ENCODE peak calls at places on chromosomes 6 and 20, in ten cellular contexts. B, T, W, L, P, N, Q, D, U and O are unnamed samples.

GRCh38 chr6:15279047-15279661 is 33.3 kb downstream of the JARID2 start:
- DNase-seq in B (no peak), T (no peak), W (no peak), L (no peak), P (no peak), N (no peak), Q (no peak), D (no peak), U (no peak), O (no peak)

GRCh38 chr6:10692965-10693538 is 1.4 kb downstream of the C6orf52 start:
- DNase-seq in B (no peak), T (no peak), W (no peak), L (no peak), P (no peak), N (no peak), Q (no peak), D (no peak), U (no peak), O (no peak)

GRCh38 chr6:44548319-44548718 is 160.8 kb downstream of the CDC5L start:
- DNase-seq in B (no peak), T (no peak), W (no peak), L (no peak), P (no peak), N (no peak), Q (no peak), D (no peak), U (no peak), O (no peak)

GRCh38 chr6:113347420-113347819 is 509.7 kb upstream of the MARCKS start:
- DNase-seq in B (no peak), T (no peak), W (peak), L (peak), P (peak), N (no peak), Q (no peak), D (no peak), U (no peak), O (peak)

GRCh38 chr6:133286765-133287164 is 45.6 kb downstream of the EYA4 start:
- DNase-seq in B (no peak), T (no peak), W (peak), L (peak), P (peak), N (no peak), Q (no peak), D (no peak), U (no peak), O (peak)

GRCh38 chr20:47453167-47453782 is 48.4 kb upstream of the NCOA3 start:
- DNase-seq in B (no peak), T (peak), W (peak), L (peak), P (peak), N (peak), Q (no peak), D (no peak), U (no peak), O (peak)

GRCh38 chr6:154852700-154853099 is 119.5 kb downstream of the SCAF8 start:
- DNase-seq in B (no peak), T (no peak), W (no peak), L (peak), P (peak), N (no peak), Q (no peak), D (no peak), U (no peak), O (no peak)

GRCh38 chr6:32148289-32148688 is 3.5 kb downstream of the PRRT1 start:
- DNase-seq in B (no peak), T (no peak), W (no peak), L (no peak), P (no peak), N (no peak), Q (no peak), D (no peak), U (no peak), O (no peak)

GRCh38 chr6:43491750-43492661 is 14.6 kb downstream of the TJAP1 start:
- DNase-seq in B (peak), T (peak), W (peak), L (peak), P (peak), N (no peak), Q (no peak), D (no peak), U (no peak), O (peak)

GRCh38 chr6:44332585-44332984 is 9.9 kb upstream of the SPATS1 start:
- DNase-seq in B (no peak), T (no peak), W (no peak), L (no peak), P (peak), N (no peak), Q (no peak), D (no peak), U (no peak), O (peak)

GRCh38 chr6:127300411-127300810 is 33.7 kb downstream of the RNF146 start:
- DNase-seq in B (no peak), T (peak), W (peak), L (peak), P (peak), N (no peak), Q (peak), D (no peak), U (peak), O (peak)